ENCODE peak calls at places on chromosomes 16 and 17, in four cellular contexts. N, D, H and L are unnamed samples.

GRCh38 chr16:27492588-27492979 is 57.1 kb downstream of the GTF3C1 start:
- DNase-seq in N (no peak), D (no peak), H (no peak), L (no peak)

GRCh38 chr16:68408967-68409366 is 39.3 kb downstream of the SMPD3 start:
- DNase-seq in N (no peak), D (no peak), H (no peak), L (no peak)

GRCh38 chr17:57875109-57876022 is 25.5 kb upstream of the MRPS23 start:
- DNase-seq in N (peak), D (peak), H (peak), L (peak)

GRCh38 chr17:75642221-75643032 is 9.2 kb downstream of the SMIM5 start:
- DNase-seq in N (no peak), D (no peak), H (no peak), L (no peak)

GRCh38 chr17:3027786-3028532 is 35.4 kb downstream of the OR1D5 start:
- DNase-seq in N (no peak), D (no peak), H (no peak), L (no peak)

GRCh38 chr16:6884002-6884401 is 448.6 kb upstream of the RBFOX1 start:
- DNase-seq in N (no peak), D (no peak), H (no peak), L (no peak)

GRCh38 chr17:53137919-53138318 is 684.8 kb upstream of the KIF2B start:
- DNase-seq in N (no peak), D (peak), H (no peak), L (no peak)

GRCh38 chr16:8686031-8686621 is 11.7 kb downstream of the ABAT start:
- DNase-seq in N (no peak), D (no peak), H (no peak), L (no peak)

GRCh38 chr16:12092347-12092882 is 115.9 kb downstream of the SNX29 start:
- DNase-seq in N (peak), D (peak), H (no peak), L (no peak)

GRCh38 chr16:35506898-35507194 is 2047.4 kb downstream of the TP53TG3F start:
- DNase-seq in N (no peak), D (no peak), H (no peak), L (no peak)

GRCh38 chr17:17376362-17376761 is 73.2 kb downstream of the NT5M start:
- DNase-seq in N (no peak), D (peak), H (no peak), L (no peak)

GRCh38 chr16:24850289-24850931 is 4.6 kb downstream of the SLC5A11 start:
- DNase-seq in N (no peak), D (peak), H (no peak), L (no peak)

GRCh38 chr16:68869492-68870084 is 26.3 kb downstream of the TANGO6 start:
- DNase-seq in N (no peak), D (no peak), H (no peak), L (no peak)

GRCh38 chr17:47280072-47280811 is 26.6 kb downstream of the ITGB3 start:
- DNase-seq in N (no peak), D (peak), H (no peak), L (peak)

GRCh38 chr16:82810077-82810476 is 183.3 kb downstream of the CDH13 start:
- DNase-seq in N (no peak), D (no peak), H (no peak), L (no peak)

GRCh38 chr17:74408262-74408661 is 23.6 kb upstream of the GPRC5C start:
- DNase-seq in N (peak), D (peak), H (no peak), L (no peak)

GRCh38 chr17:69175812-69176517 is 34.3 kb upstream of the ABCA6 start:
- DNase-seq in N (peak), D (peak), H (no peak), L (peak)

GRCh38 chr16:21684199-21684598 is 20.4 kb downstream of the OTOA start:
- DNase-seq in N (peak), D (peak), H (no peak), L (peak)

GRCh38 chr17:79990051-79990592 is 45.5 kb downstream of the TBC1D16 start:
- DNase-seq in N (no peak), D (no peak), H (no peak), L (no peak)
- TF ChIP-seq CTCF in N (no peak), D (no peak), H (no peak), L (no peak)

DNA sequence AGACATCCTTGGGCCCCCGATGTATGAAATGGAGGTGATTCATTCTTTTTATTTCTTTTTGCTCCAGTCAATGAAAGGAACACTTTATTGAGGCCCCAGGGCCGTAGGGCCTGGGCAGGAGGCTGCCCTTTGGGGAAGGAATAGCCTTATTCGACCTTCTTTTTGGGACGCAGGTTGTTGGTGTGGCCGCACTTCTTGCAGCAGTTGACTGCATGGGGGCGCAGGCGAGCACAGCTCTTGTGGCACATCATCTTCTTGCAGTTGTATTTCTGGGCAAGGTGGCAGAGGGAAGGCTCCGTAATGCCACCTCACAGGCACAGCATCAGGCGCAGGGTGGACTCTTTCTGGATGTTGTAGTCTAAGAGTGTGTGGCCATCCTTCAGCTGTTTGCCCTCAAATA is 50.9 kb downstream of the SIAH1 start:
- DNase-seq in N (no peak), D (no peak), H (no peak), L (no peak)
- TF ChIP-seq CTCF in N (no peak), D (no peak), H (no peak), L (peak)

DNA sequence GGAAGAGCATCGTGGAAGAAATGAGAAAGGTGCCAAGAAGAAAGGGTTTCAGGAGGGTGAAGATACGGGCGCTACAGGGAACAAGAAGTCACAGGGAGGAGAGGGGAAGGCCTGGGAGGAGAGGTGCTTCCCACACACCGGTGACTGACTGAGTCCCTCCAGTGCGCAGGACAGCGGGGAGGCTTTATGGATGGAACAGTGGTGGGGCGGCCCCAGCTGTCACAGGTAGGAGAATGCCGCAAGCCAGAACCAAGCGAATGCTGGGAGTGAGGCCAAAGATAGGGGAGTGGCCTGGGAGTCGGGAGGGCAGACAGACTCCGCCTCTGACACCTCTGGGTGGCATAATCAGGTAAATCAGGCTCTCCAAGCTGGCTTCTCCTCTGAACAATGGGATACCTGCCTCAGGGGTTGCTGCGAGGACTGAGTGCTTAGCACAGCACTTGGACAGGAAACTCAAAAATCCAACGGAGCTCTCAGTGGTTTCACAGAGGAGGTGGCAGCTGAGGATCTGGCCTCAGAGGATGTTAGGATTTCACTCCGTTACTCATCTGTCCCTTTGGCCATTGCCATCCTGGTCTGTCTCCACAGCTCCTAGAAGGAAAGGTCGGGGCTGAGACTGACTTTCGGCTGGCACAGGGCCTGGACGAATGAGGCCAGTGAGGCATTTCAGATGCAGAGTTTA is 760 bp upstream of the CNP start:
- DNase-seq in N (peak), D (no peak), H (peak), L (peak)
- TF ChIP-seq CTCF in N (no peak), D (no peak), H (no peak), L (no peak)

GRCh38 chr16:58801838-58802237 is 67.7 kb upstream of the GOT2 start:
- DNase-seq in N (no peak), D (no peak), H (no peak), L (no peak)

GRCh38 chr16:58809213-58809612 is 75.1 kb upstream of the GOT2 start:
- DNase-seq in N (no peak), D (no peak), H (no peak), L (no peak)

GRCh38 chr16:58807276-58807675 is 73.2 kb upstream of the GOT2 start:
- DNase-seq in N (no peak), D (no peak), H (no peak), L (no peak)
- TF ChIP-seq CTCF in N (no peak), D (no peak), H (no peak), L (no peak)

GRCh38 chr16:90019543-90020259 is 445 bp upstream of the DBNDD1 start:
- DNase-seq in N (peak), D (peak), H (peak), L (peak)
- TF ChIP-seq CTCF in N (peak), D (no peak), H (peak), L (no peak)

GRCh38 chr16:51159864-51160263 is 8.8 kb upstream of the SALL1 start:
- DNase-seq in N (no peak), D (no peak), H (no peak), L (no peak)
- TF ChIP-seq CTCF in N (no peak), D (no peak), H (no peak), L (peak)

GRCh38 chr16:20359997-20360396 is 7.5 kb upstream of the UMOD start:
- DNase-seq in N (no peak), D (no peak), H (no peak), L (peak)
- TF ChIP-seq CTCF in N (peak), D (no peak), H (peak), L (peak)

DNA sequence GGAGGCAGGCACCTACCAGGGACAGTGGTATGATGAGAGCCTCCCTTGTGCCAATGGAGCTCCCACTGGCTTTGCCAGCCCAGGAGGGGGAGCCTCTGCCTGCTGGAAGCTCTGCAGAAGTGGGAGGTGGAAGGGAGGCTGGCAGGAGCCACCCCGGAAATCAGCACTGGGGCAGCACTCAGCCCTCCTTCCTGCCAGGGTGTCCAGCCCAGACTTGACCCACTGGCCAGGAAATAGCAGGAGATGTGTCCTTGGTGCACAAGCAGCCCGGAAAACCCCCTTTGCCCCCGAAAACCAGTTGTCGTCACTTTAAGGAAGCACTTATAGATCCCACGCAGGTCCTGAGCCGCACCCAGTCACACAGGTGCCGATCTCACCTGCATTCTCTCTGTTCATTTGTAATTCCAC is 49.3 kb upstream of the CACNG4 start:
- DNase-seq in N (peak), D (peak), H (no peak), L (peak)
- TF ChIP-seq CTCF in N (peak), D (peak), H (no peak), L (peak)

DNA sequence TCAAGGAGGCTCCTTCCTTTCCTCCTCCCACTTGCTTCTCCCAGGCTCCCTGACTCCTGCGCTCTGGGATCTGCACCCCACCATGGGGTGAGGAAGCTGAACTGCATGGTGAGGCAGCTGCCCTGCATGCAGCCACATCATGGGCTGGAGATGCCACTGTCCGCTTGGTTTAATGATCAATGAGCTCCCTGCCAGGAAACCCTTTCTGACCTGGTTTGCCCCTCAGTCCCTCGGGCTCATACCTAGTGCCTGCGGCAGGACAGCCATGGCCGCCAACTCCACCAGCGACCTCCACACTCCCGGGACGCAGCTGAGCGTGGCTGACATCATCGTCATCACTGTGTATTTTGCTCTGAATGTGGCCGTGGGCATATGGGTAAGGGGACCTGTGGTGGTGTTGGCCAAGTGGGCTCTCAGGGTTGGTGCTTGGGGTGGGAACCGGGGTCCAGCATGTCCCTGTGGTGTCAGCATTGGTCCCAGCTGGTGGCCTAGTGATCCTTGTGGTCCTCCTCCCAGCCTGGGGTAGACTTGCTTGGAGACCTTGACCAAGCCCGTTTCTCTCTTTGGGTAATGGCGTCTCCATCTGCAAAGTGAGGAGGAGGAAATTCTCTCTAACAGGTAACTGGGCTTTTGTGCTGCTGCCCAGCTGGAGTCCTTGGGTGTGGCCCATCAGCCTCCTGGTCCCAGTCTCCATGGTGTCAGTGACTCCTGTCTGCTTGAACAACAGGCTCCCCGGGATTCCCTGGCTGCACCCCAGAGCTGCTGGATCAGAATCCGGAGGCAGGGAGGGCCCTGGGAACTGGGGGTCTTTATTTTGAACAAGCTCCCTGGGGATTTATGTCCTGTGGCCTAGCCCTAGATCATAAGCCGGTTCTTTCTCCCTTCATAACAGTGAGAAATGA is at the start of gene SLC5A10:
- DNase-seq in N (peak), D (no peak), H (no peak), L (peak)
- TF ChIP-seq CTCF in N (no peak), D (peak), H (peak), L (peak)

GRCh38 chr16:77951788-77952187 is 70.6 kb upstream of the CLEC3A start:
- DNase-seq in N (peak), D (no peak), H (no peak), L (peak)
- TF ChIP-seq CTCF in N (peak), D (peak), H (peak), L (peak)